ENCODE peak calls at places on chromosomes 12 and 14, in five cellular contexts. T, C, V, R and I are unnamed samples.

GRCh38 chr12:94057262-94058151 is 90.9 kb upstream of the PLXNC1 start:
- DNase-seq in T (no peak), C (no peak), V (no peak), R (no peak), I (no peak)

GRCh38 chr12:56724989-56725722 is at the start of gene NACA:
- DNase-seq in T (peak), C (peak), V (peak), R (peak), I (peak)

GRCh38 chr14:56199095-56199975 is 81.1 kb downstream of the PELI2 start:
- DNase-seq in T (no peak), C (no peak), V (peak), R (peak), I (no peak)

GRCh38 chr12:124747426-124748161 is 116.1 kb downstream of the SCARB1 start:
- DNase-seq in T (no peak), C (no peak), V (no peak), R (no peak), I (no peak)

GRCh38 chr12:29572938-29573337 is 75.5 kb upstream of the OVCH1 start:
- DNase-seq in T (no peak), C (no peak), V (no peak), R (no peak), I (no peak)

GRCh38 chr12:55730447-55730820 is 1.6 kb upstream of the CD63 start:
- DNase-seq in T (no peak), C (no peak), V (no peak), R (no peak), I (no peak)

GRCh38 chr14:69877492-69877891 is 1.7 kb upstream of the SMOC1 start:
- DNase-seq in T (no peak), C (no peak), V (peak), R (no peak), I (no peak)

GRCh38 chr14:63614964-63615363 is 26.7 kb downstream of the WDR89 start:
- DNase-seq in T (no peak), C (no peak), V (no peak), R (peak), I (no peak)

GRCh38 chr12:2432856-2433255 is 361.9 kb upstream of the FKBP4 start:
- DNase-seq in T (no peak), C (no peak), V (no peak), R (no peak), I (no peak)

GRCh38 chr12:119486599-119487154 is 106.9 kb upstream of the TMEM233 start:
- DNase-seq in T (no peak), C (no peak), V (no peak), R (no peak), I (no peak)

GRCh38 chr12:65916991-65917676 is 92.9 kb downstream of the HMGA2 start:
- DNase-seq in T (no peak), C (no peak), V (no peak), R (no peak), I (no peak)

GRCh38 chr14:91273885-91274273 is 29.4 kb upstream of the GPR68 start:
- DNase-seq in T (no peak), C (no peak), V (no peak), R (no peak), I (no peak)

GRCh38 chr12:8605057-8605456 is 7.6 kb downstream of the AICDA start:
- DNase-seq in T (no peak), C (no peak), V (no peak), R (no peak), I (no peak)

GRCh38 chr14:93533864-93534263 is 103.1 kb downstream of the UNC79 start:
- DNase-seq in T (no peak), C (no peak), V (peak), R (no peak), I (no peak)

GRCh38 chr12:76762556-76762955 is 1.4 kb upstream of the ZDHHC17 start:
- DNase-seq in T (no peak), C (peak), V (no peak), R (no peak), I (no peak)

GRCh38 chr12:97753332-97753731 is 290.7 kb downstream of the RMST start:
- DNase-seq in T (no peak), C (no peak), V (no peak), R (no peak), I (no peak)

GRCh38 chr14:68598621-68599447 is 194.0 kb downstream of the ZFP36L1 start:
- DNase-seq in T (no peak), C (peak), V (no peak), R (peak), I (no peak)

GRCh38 chr12:58889557-58889956 is 30.7 kb downstream of the LRIG3 start:
- DNase-seq in T (no peak), C (no peak), V (no peak), R (no peak), I (no peak)

GRCh38 chr12:3222306-3222705 is 145.1 kb downstream of the TSPAN9 start:
- DNase-seq in T (no peak), C (no peak), V (no peak), R (no peak), I (no peak)

GRCh38 chr14:92760524-92760805 is 12.0 kb upstream of the LGMN start:
- DNase-seq in T (no peak), C (no peak), V (no peak), R (no peak), I (no peak)

GRCh38 chr14:69354383-69355154 is 43.5 kb downstream of the ERH start:
- DNase-seq in T (no peak), C (no peak), V (peak), R (no peak), I (no peak)

GRCh38 chr12:88650715-88651114 is 70.4 kb upstream of the KITLG start:
- DNase-seq in T (no peak), C (no peak), V (no peak), R (no peak), I (no peak)

GRCh38 chr14:55438066-55438683 is 2.2 kb downstream of the TBPL2 start:
- DNase-seq in T (no peak), C (peak), V (peak), R (no peak), I (peak)

GRCh38 chr12:129069886-129070285 is 216.6 kb downstream of the GLT1D1 start:
- DNase-seq in T (no peak), C (no peak), V (no peak), R (no peak), I (no peak)

GRCh38 chr14:35534884-35535793 is 1.2 kb downstream of the INSM2 start:
- DNase-seq in T (peak), C (peak), V (no peak), R (peak), I (peak)

GRCh38 chr14:53152909-53153701 is at the start of gene DDHD1:
- DNase-seq in T (peak), C (peak), V (peak), R (peak), I (peak)

GRCh38 chr12:64452559-64453329 is 824 bp downstream of the TBK1 start:
- DNase-seq in T (no peak), C (no peak), V (peak), R (peak), I (peak)

GRCh38 chr14:59274991-59275391 is 86.5 kb downstream of the DAAM1 start:
- DNase-seq in T (no peak), C (no peak), V (peak), R (no peak), I (no peak)

GRCh38 chr12:50686976-50687375 is 76.9 kb upstream of the ATF1 start:
- DNase-seq in T (no peak), C (no peak), V (no peak), R (no peak), I (no peak)

GRCh38 chr12:20946732-20947131 is 136.2 kb downstream of the SLCO1B3 start:
- DNase-seq in T (no peak), C (peak), V (peak), R (no peak), I (peak)

GRCh38 chr12:104656921-104657320 is 200.2 kb downstream of the CHST11 start:
- DNase-seq in T (no peak), C (no peak), V (no peak), R (no peak), I (peak)

GRCh38 chr12:132395192-132395907 is 66.0 kb upstream of the GALNT9 start:
- DNase-seq in T (no peak), C (no peak), V (no peak), R (no peak), I (no peak)

GRCh38 chr12:8912910-8913309 is 1.4 kb upstream of the PHC1 start:
- DNase-seq in T (no peak), C (peak), V (peak), R (no peak), I (peak)